ENCODE peak calls at places on chromosomes 11 and 22, in seven cellular contexts. H, S, T, N, Z, K and R are unnamed samples.

GRCh38 chr11:96567193-96567592 is 177.4 kb downstream of the JRKL start:
- DNase-seq in H (no peak), S (no peak), T (no peak), N (no peak), Z (no peak), K (no peak), R (no peak)

GRCh38 chr11:128238521-128239222 is 348.7 kb downstream of the ETS1 start:
- DNase-seq in H (no peak), S (no peak), T (no peak), N (no peak), Z (no peak), K (no peak), R (no peak)

GRCh38 chr22:49244466-49245420 is 582.9 kb downstream of the BRD1 start:
- DNase-seq in H (no peak), S (no peak), T (no peak), N (peak), Z (no peak), K (no peak), R (no peak)

GRCh38 chr22:41892721-41893120 is 22.2 kb downstream of the SHISA8 start:
- DNase-seq in H (no peak), S (no peak), T (no peak), N (no peak), Z (no peak), K (no peak), R (no peak)

GRCh38 chr11:16262645-16262955 is 93.7 kb downstream of the SOX6 start:
- DNase-seq in H (no peak), S (no peak), T (no peak), N (no peak), Z (no peak), K (no peak), R (no peak)

GRCh38 chr11:44906641-44907040 is 44.0 kb downstream of the TP53I11 start:
- DNase-seq in H (no peak), S (no peak), T (no peak), N (no peak), Z (no peak), K (no peak), R (no peak)

GRCh38 chr11:78715639-78716311 is 141.1 kb upstream of the NARS2 start:
- DNase-seq in H (peak), S (peak), T (peak), N (peak), Z (peak), K (peak), R (peak)

GRCh38 chr22:20585640-20586402 is 78.4 kb downstream of the MED15 start:
- DNase-seq in H (no peak), S (no peak), T (no peak), N (no peak), Z (no peak), K (no peak), R (no peak)

GRCh38 chr11:119130662-119131061 is 9.3 kb downstream of the HINFP start:
- DNase-seq in H (no peak), S (no peak), T (no peak), N (no peak), Z (no peak), K (no peak), R (no peak)

GRCh38 chr11:93983542-93984204 is 37.5 kb upstream of the HEPHL1 start:
- DNase-seq in H (no peak), S (no peak), T (no peak), N (no peak), Z (no peak), K (no peak), R (no peak)